ENCODE peak calls at places on chromosomes 5 and 9, in six cellular contexts. X is AG08396, H is GM03348, G is NCI-H1436, P is iPS-NIHi11, L is adipocyte. A is an unnamed sample.

GRCh38 chr9:77977210-77977611 is 54.4 kb downstream of the GNAQ start:
- DNase-seq in X (peak), H (peak), G (peak), P (peak), L (peak), A (peak)

GRCh38 chr5:109589983-109590382 is 99.7 kb upstream of the MAN2A1 start:
- DNase-seq in X (no peak), H (no peak), G (no peak), P (no peak), L (no peak), A (no peak)

GRCh38 chr9:69715096-69715495 is 42.9 kb upstream of the APBA1 start:
- DNase-seq in X (no peak), H (no peak), G (no peak), P (no peak), L (no peak), A (no peak)

GRCh38 chr9:89247431-89248370 is 63.3 kb upstream of the CKS2 start:
- DNase-seq in X (no peak), H (no peak), G (no peak), P (peak), L (no peak), A (no peak)

GRCh38 chr9:21919377-21920362 is 74.5 kb downstream of the CDKN2A start:
- DNase-seq in X (peak), H (peak), G (no peak), P (no peak), L (peak), A (peak)

GRCh38 chr5:20554001-20554400 is 566.0 kb upstream of the CDH18 start:
- DNase-seq in X (no peak), H (no peak), G (no peak), P (no peak), L (peak), A (no peak)

GRCh38 chr9:87613265-87614111 is 112.4 kb upstream of the CTSL start:
- DNase-seq in X (no peak), H (no peak), G (no peak), P (no peak), L (peak), A (no peak)

GRCh38 chr5:106966686-106967315 is 703.9 kb downstream of the EFNA5 start:
- DNase-seq in X (no peak), H (no peak), G (no peak), P (no peak), L (no peak), A (no peak)

GRCh38 chr9:7613931-7614330 is 185.6 kb downstream of the DMAC1 start:
- DNase-seq in X (no peak), H (peak), G (no peak), P (no peak), L (no peak), A (no peak)

GRCh38 chr9:100426532-100427365 is at the start of gene MSANTD3:
- DNase-seq in X (peak), H (peak), G (peak), P (peak), L (peak), A (peak)

GRCh38 chr5:172407241-172407691 is 47.1 kb downstream of the SH3PXD2B start:
- DNase-seq in X (no peak), H (peak), G (no peak), P (no peak), L (no peak), A (no peak)

GRCh38 chr5:154278172-154278571 is 87.6 kb downstream of the GALNT10 start:
- DNase-seq in X (no peak), H (peak), G (no peak), P (no peak), L (peak), A (no peak)

GRCh38 chr9:105828596-105829213 is 134.4 kb downstream of the TMEM38B start:
- DNase-seq in X (no peak), H (no peak), G (no peak), P (no peak), L (no peak), A (no peak)

GRCh38 chr5:148912714-148913398 is 86.4 kb downstream of the ADRB2 start:
- DNase-seq in X (peak), H (peak), G (no peak), P (peak), L (peak), A (no peak)

GRCh38 chr9:137945581-137945980 is 68.0 kb downstream of the CACNA1B start:
- DNase-seq in X (no peak), H (no peak), G (no peak), P (no peak), L (peak), A (no peak)

GRCh38 chr9:7777776-7778175 is 21.8 kb downstream of the DMAC1 start:
- DNase-seq in X (no peak), H (no peak), G (peak), P (no peak), L (no peak), A (no peak)

GRCh38 chr9:85740821-85741111 is 988 bp downstream of the AGTPBP1 start:
- DNase-seq in X (peak), H (no peak), G (no peak), P (no peak), L (no peak), A (no peak)

GRCh38 chr5:150227606-150228273 is 37.9 kb downstream of the SLC6A7 start:
- DNase-seq in X (no peak), H (peak), G (no peak), P (no peak), L (peak), A (no peak)

GRCh38 chr9:33161011-33161588 is 6.0 kb downstream of the B4GALT1 start:
- DNase-seq in X (peak), H (peak), G (no peak), P (peak), L (peak), A (peak)

GRCh38 chr5:90590-91547 is 1.1 kb upstream of the PLEKHG4B start:
- DNase-seq in X (no peak), H (no peak), G (no peak), P (no peak), L (peak), A (no peak)